ENCODE peak calls at places on chromosomes 5 and 9, in seven cellular contexts. One of them, this sample, is unnamed.

GRCh38 chr5:54304031-54304430 is 6.3 kb downstream of the ARL15 start:
- DNase-seq in kidney: no peak
- DNase-seq in Panc1: no peak
- DNase-seq in A549: no peak
- DNase-seq in AG04450: no peak
- DNase-seq in choroid plexus epithelial cell: no peak
- DNase-seq in lower leg skin: no peak
- DNase-seq in this sample: no peak

GRCh38 chr9:121489344-121489743 is 10.3 kb downstream of the GGTA1 start:
- DNase-seq in Panc1: no peak
- DNase-seq in AG04450: no peak
- DNase-seq in choroid plexus epithelial cell: no peak
- DNase-seq in lower leg skin: no peak
- DNase-seq in kidney: no peak
- DNase-seq in A549: no peak
- DNase-seq in this sample: no peak

GRCh38 chr5:2686725-2687124 is 64.8 kb downstream of the IRX2 start:
- DNase-seq in A549: no peak
- DNase-seq in AG04450: no peak
- DNase-seq in Panc1: no peak
- DNase-seq in choroid plexus epithelial cell: no peak
- DNase-seq in kidney: no peak
- DNase-seq in lower leg skin: no peak
- DNase-seq in this sample: no peak

GRCh38 chr9:13811876-13812275 is 502.1 kb downstream of the NFIB start:
- DNase-seq in Panc1: no peak
- DNase-seq in lower leg skin: no peak
- DNase-seq in AG04450: no peak
- DNase-seq in choroid plexus epithelial cell: no peak
- DNase-seq in kidney: no peak
- DNase-seq in A549: no peak
- DNase-seq in this sample: no peak

GRCh38 chr9:122131401-122131921 is 28.1 kb downstream of the NDUFA8 start:
- DNase-seq in kidney: no peak
- DNase-seq in choroid plexus epithelial cell: no peak
- DNase-seq in A549: no peak
- DNase-seq in Panc1: no peak
- DNase-seq in AG04450: no peak
- DNase-seq in lower leg skin: no peak
- DNase-seq in this sample: no peak

GRCh38 chr9:127561491-127562270 is 50.4 kb upstream of the STXBP1 start:
- DNase-seq in Panc1: peak; percentile 93
- DNase-seq in A549: peak; percentile 93
- DNase-seq in AG04450: peak; percentile 95
- DNase-seq in choroid plexus epithelial cell: peak; percentile 98
- DNase-seq in lower leg skin: peak; percentile 97
- DNase-seq in kidney: peak; percentile 96
- DNase-seq in this sample: no peak

GRCh38 chr5:147098233-147098790 is 136.5 kb upstream of the STK32A start:
- DNase-seq in AG04450: no peak
- DNase-seq in choroid plexus epithelial cell: peak; percentile 69
- DNase-seq in A549: peak; percentile 11
- DNase-seq in kidney: no peak
- DNase-seq in Panc1: no peak
- DNase-seq in lower leg skin: no peak
- DNase-seq in this sample: peak; percentile 24

GRCh38 chr5:143064207-143064606 is 294.0 kb downstream of the ARHGAP26 start:
- DNase-seq in Panc1: no peak
- DNase-seq in choroid plexus epithelial cell: no peak
- DNase-seq in A549: no peak
- DNase-seq in kidney: no peak
- DNase-seq in AG04450: no peak
- DNase-seq in lower leg skin: no peak
- DNase-seq in this sample: no peak

GRCh38 chr5:43273552-43273951 is 39.7 kb downstream of the HMGCS1 start:
- DNase-seq in AG04450: no peak
- DNase-seq in A549: no peak
- DNase-seq in lower leg skin: no peak
- DNase-seq in choroid plexus epithelial cell: no peak
- DNase-seq in Panc1: no peak
- DNase-seq in kidney: no peak
- DNase-seq in this sample: no peak

GRCh38 chr9:6552738-6553121 is 92.8 kb downstream of the GLDC start:
- DNase-seq in Panc1: no peak
- DNase-seq in A549: no peak
- DNase-seq in AG04450: no peak
- DNase-seq in kidney: no peak
- DNase-seq in lower leg skin: no peak
- DNase-seq in choroid plexus epithelial cell: peak; percentile 61
- DNase-seq in this sample: no peak

GRCh38 chr9:107674937-107675277 is 185.3 kb upstream of the KLF4 start:
- DNase-seq in Panc1: no peak
- DNase-seq in lower leg skin: peak; percentile 92
- DNase-seq in A549: no peak
- DNase-seq in AG04450: no peak
- DNase-seq in choroid plexus epithelial cell: peak; percentile 40
- DNase-seq in kidney: no peak
- DNase-seq in this sample: no peak

GRCh38 chr5:30343707-30344106 is 849.8 kb upstream of the CDH6 start:
- DNase-seq in lower leg skin: no peak
- DNase-seq in choroid plexus epithelial cell: no peak
- DNase-seq in Panc1: no peak
- DNase-seq in A549: no peak
- DNase-seq in kidney: no peak
- DNase-seq in AG04450: no peak
- DNase-seq in this sample: no peak

GRCh38 chr5:126104951-126105350 is 318.3 kb upstream of the GRAMD2B start:
- DNase-seq in lower leg skin: no peak
- DNase-seq in kidney: no peak
- DNase-seq in choroid plexus epithelial cell: no peak
- DNase-seq in Panc1: no peak
- DNase-seq in AG04450: no peak
- DNase-seq in A549: no peak
- DNase-seq in this sample: no peak

GRCh38 chr5:142104491-142104890 is 4.1 kb upstream of the NDFIP1 start:
- DNase-seq in AG04450: no peak
- DNase-seq in Panc1: no peak
- DNase-seq in kidney: no peak
- DNase-seq in lower leg skin: no peak
- DNase-seq in A549: no peak
- DNase-seq in choroid plexus epithelial cell: no peak
- DNase-seq in this sample: no peak

GRCh38 chr9:108671156-108671555 is 184.6 kb downstream of the ACTL7B start:
- DNase-seq in A549: peak; percentile 37
- DNase-seq in AG04450: no peak
- DNase-seq in lower leg skin: peak; percentile 37
- DNase-seq in choroid plexus epithelial cell: peak; percentile 19
- DNase-seq in kidney: no peak
- DNase-seq in Panc1: no peak
- DNase-seq in this sample: no peak

GRCh38 chr5:26487553-26487952 is 550.8 kb downstream of the CDH9 start:
- DNase-seq in kidney: no peak
- DNase-seq in A549: no peak
- DNase-seq in lower leg skin: no peak
- DNase-seq in Panc1: no peak
- DNase-seq in choroid plexus epithelial cell: no peak
- DNase-seq in AG04450: no peak
- DNase-seq in this sample: no peak

GRCh38 chr5:26486631-26487030 is 551.8 kb downstream of the CDH9 start:
- DNase-seq in AG04450: no peak
- DNase-seq in kidney: no peak
- DNase-seq in choroid plexus epithelial cell: no peak
- DNase-seq in Panc1: no peak
- DNase-seq in A549: no peak
- DNase-seq in lower leg skin: no peak
- DNase-seq in this sample: no peak

GRCh38 chr5:26482076-26482816 is 556.1 kb downstream of the CDH9 start:
- DNase-seq in lower leg skin: no peak
- DNase-seq in kidney: no peak
- DNase-seq in A549: no peak
- DNase-seq in Panc1: peak; percentile 7
- DNase-seq in choroid plexus epithelial cell: no peak
- DNase-seq in AG04450: no peak
- DNase-seq in this sample: no peak

DNA sequence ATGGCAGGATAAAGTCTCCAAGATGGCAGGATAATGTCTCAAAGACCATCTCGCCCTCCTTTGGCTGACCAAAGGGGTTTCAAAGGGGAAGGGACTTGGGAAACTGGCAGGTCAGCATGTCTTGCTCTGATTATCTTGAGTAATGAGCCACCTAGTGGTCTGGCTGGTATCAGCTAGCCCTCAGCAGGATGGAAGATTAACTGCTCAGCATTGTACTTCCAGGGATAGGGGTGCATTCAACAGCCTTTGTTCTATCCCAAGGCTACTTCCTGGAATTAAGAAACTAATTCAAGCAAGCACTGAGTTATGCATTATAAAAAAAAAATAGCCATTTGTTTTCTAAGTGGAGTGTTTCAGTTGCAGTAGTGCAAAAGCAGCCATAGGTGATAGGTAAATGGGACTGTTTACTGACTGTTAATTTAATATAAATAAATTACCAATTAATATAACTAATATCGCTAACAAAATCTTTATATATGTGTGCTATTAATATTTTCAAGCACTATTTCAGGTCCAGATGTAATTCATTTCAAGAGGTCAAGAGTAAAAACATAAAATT is 555.5 kb downstream of the CDH9 start:
- DNase-seq in AG04450: no peak
- DNase-seq in lower leg skin: no peak
- DNase-seq in A549: peak; percentile 43
- DNase-seq in Panc1: peak; percentile 46
- DNase-seq in kidney: no peak
- DNase-seq in choroid plexus epithelial cell: peak; percentile 22
- DNase-seq in this sample: peak; percentile 26
- TF ChIP-seq CTCF in AG04450: no peak
- TF ChIP-seq CTCF in lower leg skin: no peak
- TF ChIP-seq CTCF in A549: peak; percentile 53
- TF ChIP-seq CTCF in Panc1: peak; percentile 81
- TF ChIP-seq CTCF in kidney: peak; percentile 44
- TF ChIP-seq CTCF in choroid plexus epithelial cell: peak; percentile 48
- TF ChIP-seq CTCF in this sample: peak; percentile 70

GRCh38 chr9:37206121-37206620 is 85.8 kb downstream of the ZCCHC7 start:
- DNase-seq in choroid plexus epithelial cell: no peak
- DNase-seq in kidney: peak; percentile 49
- DNase-seq in Panc1: no peak
- DNase-seq in A549: no peak
- DNase-seq in lower leg skin: no peak
- DNase-seq in AG04450: no peak
- DNase-seq in this sample: no peak

GRCh38 chr9:37212435-37212834 is 92.1 kb downstream of the ZCCHC7 start:
- DNase-seq in AG04450: no peak
- DNase-seq in lower leg skin: no peak
- DNase-seq in A549: no peak
- DNase-seq in choroid plexus epithelial cell: no peak
- DNase-seq in kidney: no peak
- DNase-seq in Panc1: no peak
- DNase-seq in this sample: no peak

GRCh38 chr9:37215456-37216229 is 95.3 kb downstream of the ZCCHC7 start:
- DNase-seq in choroid plexus epithelial cell: peak; percentile 28
- DNase-seq in lower leg skin: no peak
- DNase-seq in kidney: no peak
- DNase-seq in A549: no peak
- DNase-seq in Panc1: no peak
- DNase-seq in AG04450: no peak
- DNase-seq in this sample: no peak

GRCh38 chr9:37210737-37211523 is 90.6 kb downstream of the ZCCHC7 start:
- DNase-seq in Panc1: no peak
- DNase-seq in A549: no peak
- DNase-seq in AG04450: no peak
- DNase-seq in kidney: no peak
- DNase-seq in choroid plexus epithelial cell: no peak
- DNase-seq in lower leg skin: no peak
- DNase-seq in this sample: no peak

GRCh38 chr9:37209431-37210386 is 89.3 kb downstream of the ZCCHC7 start:
- DNase-seq in kidney: no peak
- DNase-seq in AG04450: no peak
- DNase-seq in lower leg skin: no peak
- DNase-seq in choroid plexus epithelial cell: no peak
- DNase-seq in Panc1: no peak
- DNase-seq in A549: no peak
- DNase-seq in this sample: no peak
- TF ChIP-seq CTCF in kidney: no peak
- TF ChIP-seq CTCF in AG04450: peak; percentile 22
- TF ChIP-seq CTCF in lower leg skin: no peak
- TF ChIP-seq CTCF in choroid plexus epithelial cell: peak; percentile 50
- TF ChIP-seq CTCF in Panc1: peak; percentile 64
- TF ChIP-seq CTCF in A549: no peak
- TF ChIP-seq CTCF in this sample: no peak

GRCh38 chr5:152472096-152472495 is 67.0 kb upstream of the NMUR2 start:
- DNase-seq in kidney: no peak
- DNase-seq in AG04450: no peak
- DNase-seq in lower leg skin: no peak
- DNase-seq in choroid plexus epithelial cell: no peak
- DNase-seq in Panc1: no peak
- DNase-seq in A549: no peak
- DNase-seq in this sample: no peak
- TF ChIP-seq CTCF in kidney: no peak
- TF ChIP-seq CTCF in AG04450: no peak
- TF ChIP-seq CTCF in lower leg skin: no peak
- TF ChIP-seq CTCF in choroid plexus epithelial cell: no peak
- TF ChIP-seq CTCF in Panc1: no peak
- TF ChIP-seq CTCF in A549: no peak
- TF ChIP-seq CTCF in this sample: no peak

GRCh38 chr9:87108639-87109038 is 161.3 kb upstream of the GAS1 start:
- DNase-seq in A549: no peak
- DNase-seq in choroid plexus epithelial cell: no peak
- DNase-seq in AG04450: no peak
- DNase-seq in Panc1: no peak
- DNase-seq in kidney: no peak
- DNase-seq in lower leg skin: no peak
- DNase-seq in this sample: no peak

GRCh38 chr9:87109851-87110250 is 162.5 kb upstream of the GAS1 start:
- DNase-seq in kidney: no peak
- DNase-seq in Panc1: no peak
- DNase-seq in AG04450: no peak
- DNase-seq in A549: no peak
- DNase-seq in lower leg skin: no peak
- DNase-seq in choroid plexus epithelial cell: peak; percentile 83
- DNase-seq in this sample: no peak

GRCh38 chr9:87109182-87109581 is 161.9 kb upstream of the GAS1 start:
- DNase-seq in choroid plexus epithelial cell: peak; percentile 45
- DNase-seq in AG04450: no peak
- DNase-seq in lower leg skin: no peak
- DNase-seq in kidney: no peak
- DNase-seq in A549: no peak
- DNase-seq in Panc1: no peak
- DNase-seq in this sample: no peak

GRCh38 chr9:87111010-87111409 is 163.7 kb upstream of the GAS1 start:
- DNase-seq in kidney: no peak
- DNase-seq in Panc1: no peak
- DNase-seq in choroid plexus epithelial cell: no peak
- DNase-seq in lower leg skin: no peak
- DNase-seq in A549: no peak
- DNase-seq in AG04450: no peak
- DNase-seq in this sample: no peak

DNA sequence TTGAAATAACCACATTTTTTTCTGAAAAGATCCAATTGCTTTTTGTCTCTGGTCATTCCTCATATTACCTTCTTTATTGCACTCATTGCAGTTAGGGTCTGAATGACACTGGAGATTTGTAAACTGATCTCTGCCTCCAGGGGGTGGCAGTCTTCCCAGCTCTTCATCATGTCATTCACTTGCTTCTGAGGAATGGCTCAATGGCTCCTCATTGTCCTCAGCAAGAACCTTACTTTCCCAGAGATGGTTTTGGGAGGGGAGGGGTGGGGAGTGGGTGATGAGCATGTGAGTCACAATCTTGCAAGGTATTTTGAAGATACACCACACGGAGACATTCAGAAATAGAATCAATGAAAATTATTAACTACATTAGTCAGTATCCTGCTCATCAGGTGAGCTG is 159.8 kb upstream of the GAS1 start:
- DNase-seq in AG04450: no peak
- DNase-seq in Panc1: no peak
- DNase-seq in lower leg skin: no peak
- DNase-seq in A549: no peak
- DNase-seq in kidney: no peak
- DNase-seq in choroid plexus epithelial cell: peak; percentile 52
- DNase-seq in this sample: no peak
- TF ChIP-seq CTCF in AG04450: no peak
- TF ChIP-seq CTCF in Panc1: no peak
- TF ChIP-seq CTCF in lower leg skin: no peak
- TF ChIP-seq CTCF in A549: no peak
- TF ChIP-seq CTCF in kidney: peak; percentile 11
- TF ChIP-seq CTCF in choroid plexus epithelial cell: peak; percentile 49
- TF ChIP-seq CTCF in this sample: no peak

This sample was measured in GM10248.